ENCODE peak calls at places on chromosomes 4 and X, in nine cellular contexts. C, F, Z, X, U, A, Q, R and B are unnamed samples.

GRCh38 chr4:25837107-25837506 is 25.7 kb downstream of the SEL1L3 start:
- DNase-seq in R (peak), U (no peak), F (no peak), Z (no peak), X (no peak), A (no peak), Q (no peak), C (no peak), B (no peak)

GRCh38 chr4:3314706-3315260 is 22.0 kb downstream of the RGS12 start:
- DNase-seq in Q (no peak), R (no peak), Z (no peak), F (no peak), C (no peak), U (no peak), A (peak), X (no peak), B (no peak)

GRCh38 chrX:8743126-8743732 is 11.3 kb upstream of the ANOS1 start:
- DNase-seq in A (peak), F (peak), C (peak), U (peak), X (peak), R (no peak), Q (no peak), Z (peak), B (peak)

GRCh38 chr4:89438102-89438831 is 130.7 kb upstream of the GPRIN3 start:
- DNase-seq in Q (no peak), X (peak), Z (peak), U (peak), A (no peak), F (peak), C (peak), R (no peak), B (peak)

GRCh38 chr4:47669946-47670345 is 167.9 kb downstream of the CORIN start:
- DNase-seq in Z (peak), C (no peak), U (peak), R (no peak), X (no peak), A (no peak), F (no peak), Q (no peak), B (no peak)

GRCh38 chrX:20265221-20265725 is 1.4 kb downstream of the RPS6KA3 start:
- DNase-seq in F (peak), R (peak), U (peak), Z (peak), C (peak), A (peak), Q (peak), X (peak), B (peak)

GRCh38 chr4:128517096-128517738 is 229.6 kb upstream of the PGRMC2 start:
- DNase-seq in U (no peak), Z (peak), R (no peak), Q (no peak), F (no peak), X (peak), A (no peak), C (peak), B (no peak)

GRCh38 chr4:54359919-54360650 is 131.0 kb downstream of the PDGFRA start:
- DNase-seq in A (no peak), Q (no peak), Z (no peak), R (no peak), X (no peak), F (no peak), C (no peak), U (no peak), B (no peak)

GRCh38 chr4:155566241-155566823 is 100.3 kb upstream of the GUCY1A1 start:
- DNase-seq in R (no peak), F (no peak), Q (no peak), X (peak), C (no peak), U (no peak), Z (peak), A (no peak), B (peak)

GRCh38 chrX:77276742-77277141 is 170.4 kb upstream of the FGF16 start:
- DNase-seq in Z (no peak), U (no peak), R (no peak), C (peak), X (no peak), F (no peak), Q (no peak), A (no peak), B (no peak)

GRCh38 chr4:100633269-100633668 is 115.4 kb upstream of the EMCN start:
- DNase-seq in R (no peak), C (no peak), X (no peak), U (no peak), A (no peak), Z (no peak), F (no peak), Q (no peak), B (no peak)

GRCh38 chrX:13428055-13428786 is 108.4 kb upstream of the ATXN3L start:
- DNase-seq in F (peak), C (peak), Z (peak), U (peak), X (peak), R (peak), Q (peak), A (no peak), B (peak)

GRCh38 chrX:63764946-63765345 is 20.1 kb downstream of the ARHGEF9 start:
- DNase-seq in A (no peak), C (peak), F (peak), U (no peak), Z (peak), X (peak), Q (no peak), R (no peak), B (peak)

GRCh38 chrX:131831185-131831520 is 191.9 kb upstream of the STK26 start:
- DNase-seq in A (no peak), Z (peak), R (no peak), U (no peak), X (no peak), C (no peak), Q (no peak), F (no peak), B (no peak)

GRCh38 chr4:7381221-7381889 is 53.4 kb downstream of the PSAPL1 start:
- DNase-seq in Z (no peak), C (peak), A (no peak), F (peak), X (no peak), U (no peak), Q (no peak), R (no peak), B (no peak)

GRCh38 chrX:106894392-106894909 is 8.7 kb downstream of the RIPPLY1 start:
- DNase-seq in R (peak), F (peak), C (peak), Z (peak), U (peak), A (no peak), Q (peak), X (peak), B (peak)

GRCh38 chr4:64192731-64193412 is 216.4 kb downstream of the TECRL start:
- DNase-seq in U (no peak), X (no peak), R (no peak), A (no peak), Z (no peak), C (no peak), F (no peak), Q (no peak), B (no peak)

GRCh38 chrX:13239272-13239671 is 80.6 kb downstream of the ATXN3L start:
- DNase-seq in C (no peak), U (peak), F (no peak), A (no peak), Z (no peak), Q (no peak), R (no peak), X (no peak), B (no peak)

GRCh38 chr4:142129931-142130330 is 493.5 kb downstream of the IL15 start:
- DNase-seq in F (no peak), C (peak), U (no peak), Q (no peak), A (no peak), X (peak), Z (no peak), R (no peak), B (peak)